ENCODE peak calls at places on chromosomes 16 and 17, in ten cellular contexts. One of them, this sample, is unnamed.

GRCh38 chr17:42363231-42363630 is 25.0 kb downstream of the STAT3 start:
- DNase-seq in activated CD8-positive, alpha-beta T cell treated with anti-CD3 and anti-CD28 coated beads for 36 hours: no peak
- DNase-seq in cardiac fibroblast: no peak
- DNase-seq in HFF-Myc: no peak
- DNase-seq in NCI-H1092 treated with DMSO at 0.1 percent for 48 hours: no peak
- DNase-seq in stimulated activated CD4-positive, alpha-beta T cell treated with anti-CD3 and anti-CD28 coated beads, Interleukin-1b, Interleukin-23, amount 100 ng/mL, for 1 hour: no peak
- DNase-seq in kidney tubule cell: no peak
- DNase-seq in activated T-helper 1 cell treated with Interleukin-2 at 50 U/mL for 16 hours: no peak
- DNase-seq in GDM1: no peak
- DNase-seq in GM19239: no peak
- DNase-seq in this sample: no peak

GRCh38 chr16:48128769-48129168 is 27.0 kb downstream of the ABCC12 start:
- DNase-seq in kidney tubule cell: no peak
- DNase-seq in HFF-Myc: no peak
- DNase-seq in activated CD8-positive, alpha-beta T cell treated with anti-CD3 and anti-CD28 coated beads for 36 hours: no peak
- DNase-seq in GDM1: no peak
- DNase-seq in GM19239: no peak
- DNase-seq in activated T-helper 1 cell treated with Interleukin-2 at 50 U/mL for 16 hours: no peak
- DNase-seq in NCI-H1092 treated with DMSO at 0.1 percent for 48 hours: no peak
- DNase-seq in stimulated activated CD4-positive, alpha-beta T cell treated with anti-CD3 and anti-CD28 coated beads, Interleukin-1b, Interleukin-23, amount 100 ng/mL, for 1 hour: no peak
- DNase-seq in cardiac fibroblast: no peak
- DNase-seq in this sample: no peak

GRCh38 chr16:89049484-89050118 is 44.1 kb upstream of the ACSF3 start:
- DNase-seq in GM19239: no peak
- DNase-seq in kidney tubule cell: no peak
- DNase-seq in NCI-H1092 treated with DMSO at 0.1 percent for 48 hours: peak
- DNase-seq in activated T-helper 1 cell treated with Interleukin-2 at 50 U/mL for 16 hours: no peak
- DNase-seq in cardiac fibroblast: no peak
- DNase-seq in activated CD8-positive, alpha-beta T cell treated with anti-CD3 and anti-CD28 coated beads for 36 hours: no peak
- DNase-seq in HFF-Myc: no peak
- DNase-seq in GDM1: no peak
- DNase-seq in stimulated activated CD4-positive, alpha-beta T cell treated with anti-CD3 and anti-CD28 coated beads, Interleukin-1b, Interleukin-23, amount 100 ng/mL, for 1 hour: no peak
- DNase-seq in this sample: no peak

GRCh38 chr17:82918508-82918907 is 78.7 kb upstream of the ZNF750 start:
- DNase-seq in activated T-helper 1 cell treated with Interleukin-2 at 50 U/mL for 16 hours: no peak
- DNase-seq in GDM1: no peak
- DNase-seq in GM19239: no peak
- DNase-seq in stimulated activated CD4-positive, alpha-beta T cell treated with anti-CD3 and anti-CD28 coated beads, Interleukin-1b, Interleukin-23, amount 100 ng/mL, for 1 hour: no peak
- DNase-seq in kidney tubule cell: no peak
- DNase-seq in HFF-Myc: no peak
- DNase-seq in cardiac fibroblast: no peak
- DNase-seq in activated CD8-positive, alpha-beta T cell treated with anti-CD3 and anti-CD28 coated beads for 36 hours: no peak
- DNase-seq in NCI-H1092 treated with DMSO at 0.1 percent for 48 hours: no peak
- DNase-seq in this sample: no peak

GRCh38 chr16:58836427-58836826 is 102.3 kb upstream of the GOT2 start:
- DNase-seq in activated CD8-positive, alpha-beta T cell treated with anti-CD3 and anti-CD28 coated beads for 36 hours: no peak
- DNase-seq in kidney tubule cell: no peak
- DNase-seq in activated T-helper 1 cell treated with Interleukin-2 at 50 U/mL for 16 hours: no peak
- DNase-seq in cardiac fibroblast: no peak
- DNase-seq in GM19239: no peak
- DNase-seq in GDM1: no peak
- DNase-seq in stimulated activated CD4-positive, alpha-beta T cell treated with anti-CD3 and anti-CD28 coated beads, Interleukin-1b, Interleukin-23, amount 100 ng/mL, for 1 hour: no peak
- DNase-seq in NCI-H1092 treated with DMSO at 0.1 percent for 48 hours: no peak
- DNase-seq in HFF-Myc: no peak
- DNase-seq in this sample: no peak

GRCh38 chr16:50747206-50747956 is 5.5 kb downstream of the CYLD start:
- DNase-seq in kidney tubule cell: peak
- DNase-seq in HFF-Myc: no peak
- DNase-seq in activated T-helper 1 cell treated with Interleukin-2 at 50 U/mL for 16 hours: no peak
- DNase-seq in GDM1: peak
- DNase-seq in activated CD8-positive, alpha-beta T cell treated with anti-CD3 and anti-CD28 coated beads for 36 hours: peak
- DNase-seq in GM19239: no peak
- DNase-seq in cardiac fibroblast: peak
- DNase-seq in NCI-H1092 treated with DMSO at 0.1 percent for 48 hours: peak
- DNase-seq in stimulated activated CD4-positive, alpha-beta T cell treated with anti-CD3 and anti-CD28 coated beads, Interleukin-1b, Interleukin-23, amount 100 ng/mL, for 1 hour: no peak
- DNase-seq in this sample: no peak

GRCh38 chr17:74478369-74479100 is 12.1 kb downstream of the CD300A start:
- DNase-seq in GM19239: no peak
- DNase-seq in stimulated activated CD4-positive, alpha-beta T cell treated with anti-CD3 and anti-CD28 coated beads, Interleukin-1b, Interleukin-23, amount 100 ng/mL, for 1 hour: no peak
- DNase-seq in kidney tubule cell: no peak
- DNase-seq in cardiac fibroblast: no peak
- DNase-seq in activated CD8-positive, alpha-beta T cell treated with anti-CD3 and anti-CD28 coated beads for 36 hours: peak
- DNase-seq in GDM1: no peak
- DNase-seq in NCI-H1092 treated with DMSO at 0.1 percent for 48 hours: no peak
- DNase-seq in HFF-Myc: no peak
- DNase-seq in activated T-helper 1 cell treated with Interleukin-2 at 50 U/mL for 16 hours: no peak
- DNase-seq in this sample: no peak

GRCh38 chr16:57637424-57637823 is 9.0 kb downstream of the ADGRG1 start:
- DNase-seq in HFF-Myc: no peak
- DNase-seq in stimulated activated CD4-positive, alpha-beta T cell treated with anti-CD3 and anti-CD28 coated beads, Interleukin-1b, Interleukin-23, amount 100 ng/mL, for 1 hour: no peak
- DNase-seq in GDM1: no peak
- DNase-seq in kidney tubule cell: no peak
- DNase-seq in activated T-helper 1 cell treated with Interleukin-2 at 50 U/mL for 16 hours: no peak
- DNase-seq in activated CD8-positive, alpha-beta T cell treated with anti-CD3 and anti-CD28 coated beads for 36 hours: no peak
- DNase-seq in GM19239: no peak
- DNase-seq in NCI-H1092 treated with DMSO at 0.1 percent for 48 hours: peak
- DNase-seq in cardiac fibroblast: peak
- DNase-seq in this sample: no peak

GRCh38 chr17:42603318-42603717 is 5.9 kb downstream of the RETREG3 start:
- DNase-seq in HFF-Myc: no peak
- DNase-seq in stimulated activated CD4-positive, alpha-beta T cell treated with anti-CD3 and anti-CD28 coated beads, Interleukin-1b, Interleukin-23, amount 100 ng/mL, for 1 hour: no peak
- DNase-seq in activated T-helper 1 cell treated with Interleukin-2 at 50 U/mL for 16 hours: no peak
- DNase-seq in GDM1: no peak
- DNase-seq in cardiac fibroblast: no peak
- DNase-seq in activated CD8-positive, alpha-beta T cell treated with anti-CD3 and anti-CD28 coated beads for 36 hours: no peak
- DNase-seq in GM19239: no peak
- DNase-seq in NCI-H1092 treated with DMSO at 0.1 percent for 48 hours: no peak
- DNase-seq in kidney tubule cell: no peak
- DNase-seq in this sample: no peak

GRCh38 chr17:67392111-67392510 is 15.0 kb downstream of the PITPNC1 start:
- DNase-seq in GM19239: no peak
- DNase-seq in GDM1: no peak
- DNase-seq in cardiac fibroblast: no peak
- DNase-seq in stimulated activated CD4-positive, alpha-beta T cell treated with anti-CD3 and anti-CD28 coated beads, Interleukin-1b, Interleukin-23, amount 100 ng/mL, for 1 hour: no peak
- DNase-seq in activated T-helper 1 cell treated with Interleukin-2 at 50 U/mL for 16 hours: no peak
- DNase-seq in kidney tubule cell: no peak
- DNase-seq in activated CD8-positive, alpha-beta T cell treated with anti-CD3 and anti-CD28 coated beads for 36 hours: peak
- DNase-seq in HFF-Myc: no peak
- DNase-seq in NCI-H1092 treated with DMSO at 0.1 percent for 48 hours: no peak
- DNase-seq in this sample: no peak

GRCh38 chr16:68506331-68507053 is 32.6 kb upstream of the ZFP90 start:
- DNase-seq in stimulated activated CD4-positive, alpha-beta T cell treated with anti-CD3 and anti-CD28 coated beads, Interleukin-1b, Interleukin-23, amount 100 ng/mL, for 1 hour: no peak
- DNase-seq in activated T-helper 1 cell treated with Interleukin-2 at 50 U/mL for 16 hours: no peak
- DNase-seq in NCI-H1092 treated with DMSO at 0.1 percent for 48 hours: no peak
- DNase-seq in GM19239: no peak
- DNase-seq in GDM1: no peak
- DNase-seq in activated CD8-positive, alpha-beta T cell treated with anti-CD3 and anti-CD28 coated beads for 36 hours: no peak
- DNase-seq in cardiac fibroblast: no peak
- DNase-seq in kidney tubule cell: peak
- DNase-seq in HFF-Myc: no peak
- DNase-seq in this sample: no peak

GRCh38 chr17:72726936-72727335 is 365.6 kb downstream of the SLC39A11 start:
- DNase-seq in stimulated activated CD4-positive, alpha-beta T cell treated with anti-CD3 and anti-CD28 coated beads, Interleukin-1b, Interleukin-23, amount 100 ng/mL, for 1 hour: no peak
- DNase-seq in activated CD8-positive, alpha-beta T cell treated with anti-CD3 and anti-CD28 coated beads for 36 hours: peak
- DNase-seq in GDM1: peak
- DNase-seq in cardiac fibroblast: no peak
- DNase-seq in HFF-Myc: no peak
- DNase-seq in activated T-helper 1 cell treated with Interleukin-2 at 50 U/mL for 16 hours: no peak
- DNase-seq in NCI-H1092 treated with DMSO at 0.1 percent for 48 hours: no peak
- DNase-seq in kidney tubule cell: peak
- DNase-seq in GM19239: peak
- DNase-seq in this sample: no peak

GRCh38 chr16:70805380-70805779 is 4.4 kb upstream of the VAC14 start:
- DNase-seq in HFF-Myc: no peak
- DNase-seq in kidney tubule cell: no peak
- DNase-seq in stimulated activated CD4-positive, alpha-beta T cell treated with anti-CD3 and anti-CD28 coated beads, Interleukin-1b, Interleukin-23, amount 100 ng/mL, for 1 hour: no peak
- DNase-seq in GM19239: no peak
- DNase-seq in activated CD8-positive, alpha-beta T cell treated with anti-CD3 and anti-CD28 coated beads for 36 hours: no peak
- DNase-seq in NCI-H1092 treated with DMSO at 0.1 percent for 48 hours: no peak
- DNase-seq in activated T-helper 1 cell treated with Interleukin-2 at 50 U/mL for 16 hours: no peak
- DNase-seq in GDM1: no peak
- DNase-seq in cardiac fibroblast: no peak
- DNase-seq in this sample: no peak

This sample was measured in NT2/D1.